ENCODE peak calls at places on chromosomes 16 and 17, in six cellular contexts. W is left ventricle myocardium inferior, C is tibial artery, T is cardiac muscle cell, K is heart right ventricle, B is neural progenitor cell. G is an unnamed sample.

GRCh38 chr16:70156207-70156978 is 17.2 kb upstream of the CLEC18C start:
- DNase-seq in W (no peak), T (no peak), K (no peak), C (no peak), B (no peak), G (no peak)

GRCh38 chr16:57152096-57153093 is 33.4 kb downstream of the PSME3IP1 start:
- DNase-seq in W (no peak), T (no peak), K (no peak), B (no peak), C (no peak), G (no peak)

GRCh38 chr16:87970206-87970605 is 19.0 kb downstream of the BANP start:
- DNase-seq in W (no peak), K (no peak), C (no peak), T (peak), B (no peak), G (no peak)

GRCh38 chr17:77322284-77322533 is 181.4 kb downstream of the SEC14L1 start:
- DNase-seq in B (no peak), W (no peak), T (peak), C (no peak), K (no peak), G (no peak)

GRCh38 chr16:11063432-11064201 is 119.3 kb downstream of the CLEC16A start:
- DNase-seq in C (peak), B (no peak), W (no peak), K (no peak), T (no peak), G (no peak)

GRCh38 chr17:50458290-50458689 is 10.4 kb downstream of the CHAD start:
- DNase-seq in K (no peak), W (no peak), C (no peak), B (no peak), T (no peak), G (no peak)

GRCh38 chr17:17151962-17152361 is 54.2 kb downstream of the PLD6 start:
- DNase-seq in B (no peak), K (peak), C (peak), T (peak), W (peak), G (peak)

GRCh38 chr17:58305626-58306025 is 23.0 kb downstream of the TSPOAP1 start:
- DNase-seq in K (no peak), C (no peak), B (no peak), T (no peak), W (no peak), G (no peak)

GRCh38 chr16:9016824-9017223 is 53.1 kb upstream of the USP7 start:
- DNase-seq in T (no peak), K (no peak), B (no peak), C (no peak), W (no peak), G (no peak)

GRCh38 chr16:48978501-48978900 is 303.1 kb downstream of the CBLN1 start:
- DNase-seq in C (no peak), W (no peak), K (no peak), B (no peak), T (no peak), G (no peak)

GRCh38 chr16:65838001-65838400 is 528.5 kb upstream of the CDH5 start:
- DNase-seq in C (no peak), B (no peak), K (no peak), W (no peak), T (no peak), G (no peak)

GRCh38 chr17:7355053-7355452 is at the start of gene TMEM95:
- DNase-seq in T (no peak), W (peak), K (peak), B (no peak), C (no peak), G (no peak)

GRCh38 chr17:68452724-68453290 is 4.5 kb downstream of the WIPI1 start:
- DNase-seq in B (no peak), W (no peak), K (no peak), T (no peak), C (no peak), G (no peak)

GRCh38 chr17:51035436-51035835 is 85.2 kb downstream of the SPAG9 start:
- DNase-seq in T (peak), K (no peak), W (no peak), B (peak), C (no peak), G (no peak)

GRCh38 chr16:86816930-86817625 is 238.7 kb downstream of the FOXL1 start:
- DNase-seq in W (no peak), B (no peak), K (no peak), T (no peak), C (no peak), G (no peak)

GRCh38 chr17:31318298-31319190 is 2.9 kb downstream of the EVI2A start:
- DNase-seq in T (peak), W (peak), B (peak), K (peak), C (peak), G (peak)

GRCh38 chr16:29789775-29790182 is 772 bp upstream of the KIF22 start:
- DNase-seq in B (no peak), T (no peak), C (no peak), W (no peak), K (no peak), G (no peak)

GRCh38 chr17:2709173-2709661 is 2.3 kb downstream of the CLUH start:
- DNase-seq in K (no peak), C (peak), B (no peak), T (no peak), W (no peak), G (peak)

GRCh38 chr16:71626858-71627213 is 852 bp downstream of the MARVELD3 start:
- DNase-seq in W (no peak), K (no peak), T (no peak), C (peak), B (peak), G (no peak)

GRCh38 chr16:88356727-88357199 is 26.0 kb upstream of the ZNF469 start:
- DNase-seq in T (no peak), K (no peak), B (no peak), W (peak), C (no peak), G (peak)

GRCh38 chr17:40315678-40316570 is 6.9 kb downstream of the RARA start:
- DNase-seq in W (peak), T (no peak), C (peak), B (no peak), K (no peak), G (no peak)

GRCh38 chr17:66431910-66432309 is 129.5 kb downstream of the PRKCA start:
- DNase-seq in B (no peak), C (no peak), K (no peak), W (no peak), T (peak), G (no peak)

GRCh38 chr17:41581366-41582060 is 5.2 kb downstream of the KRT14 start:
- DNase-seq in T (no peak), K (no peak), W (no peak), B (no peak), C (no peak), G (no peak)

GRCh38 chr17:7060165-7060890 is 16.4 kb upstream of the SLC16A11 start:
- DNase-seq in W (no peak), T (peak), C (no peak), K (no peak), B (no peak), G (no peak)

GRCh38 chr17:30240177-30240576 is 4.7 kb upstream of the SLC6A4 start:
- DNase-seq in B (no peak), W (no peak), K (no peak), C (no peak), T (no peak), G (no peak)

GRCh38 chr16:11075163-11075562 is 130.8 kb downstream of the CLEC16A start:
- DNase-seq in B (no peak), W (no peak), C (no peak), K (no peak), T (no peak), G (no peak)

GRCh38 chr16:87407511-87408112 is 15.5 kb downstream of the MAP1LC3B start:
- DNase-seq in W (peak), T (no peak), K (no peak), B (no peak), C (peak), G (peak)

GRCh38 chr17:269616-270514 is 82.7 kb downstream of the RPH3AL start:
- DNase-seq in K (no peak), W (no peak), T (no peak), C (peak), B (no peak), G (no peak)

GRCh38 chr17:65099941-65100315 is 37.2 kb upstream of the RGS9 start:
- DNase-seq in B (no peak), K (no peak), W (peak), T (peak), C (no peak), G (peak)

GRCh38 chr16:18953535-18953934 is 27.3 kb upstream of the SMG1 start:
- DNase-seq in T (no peak), K (no peak), C (no peak), B (no peak), W (no peak), G (no peak)

GRCh38 chr16:1825864-1826690 is 548 bp downstream of the HAGH start:
- DNase-seq in K (peak), B (peak), C (peak), T (peak), W (peak), G (no peak)

GRCh38 chr16:17106243-17106791 is 364.4 kb downstream of the XYLT1 start:
- DNase-seq in W (no peak), T (no peak), B (peak), C (no peak), K (no peak), G (no peak)

GRCh38 chr16:52515068-52515671 is 31.8 kb downstream of the TOX3 start:
- DNase-seq in W (no peak), K (no peak), C (no peak), T (no peak), B (peak), G (no peak)

GRCh38 chr16:86037999-86038922 is 139.3 kb downstream of the IRF8 start:
- DNase-seq in K (no peak), T (no peak), W (no peak), C (peak), B (no peak), G (no peak)

GRCh38 chr17:38617967-38618760 is 12.4 kb upstream of the SRCIN1 start:
- DNase-seq in W (no peak), C (peak), B (no peak), T (no peak), K (no peak), G (no peak)

GRCh38 chr16:2206780-2207433 is 1.7 kb downstream of the MLST8 start:
- DNase-seq in T (peak), W (no peak), K (no peak), C (no peak), B (no peak), G (no peak)

GRCh38 chr17:73657473-73658116 is 13.3 kb upstream of the SDK2 start:
- DNase-seq in T (peak), K (peak), B (peak), C (no peak), W (peak), G (no peak)

GRCh38 chr17:75271955-75272847 is 1.2 kb upstream of the MIF4GD start:
- DNase-seq in W (peak), C (no peak), K (no peak), T (peak), B (no peak), G (peak)

GRCh38 chr17:34499576-34499975 is 79.8 kb upstream of the TMEM132E start:
- DNase-seq in W (no peak), T (peak), B (peak), K (no peak), C (no peak), G (no peak)

GRCh38 chr17:49290690-49291326 is 60.2 kb upstream of the PHOSPHO1 start:
- DNase-seq in W (no peak), C (no peak), T (peak), B (peak), K (peak), G (no peak)

GRCh38 chr16:79047337-79047736 is 553.2 kb downstream of the MAF start:
- DNase-seq in T (no peak), C (no peak), K (no peak), W (no peak), B (no peak), G (no peak)
- TF ChIP-seq CTCF in T (no peak), C (no peak), K (peak), W (peak), B (peak), G (peak)

DNA sequence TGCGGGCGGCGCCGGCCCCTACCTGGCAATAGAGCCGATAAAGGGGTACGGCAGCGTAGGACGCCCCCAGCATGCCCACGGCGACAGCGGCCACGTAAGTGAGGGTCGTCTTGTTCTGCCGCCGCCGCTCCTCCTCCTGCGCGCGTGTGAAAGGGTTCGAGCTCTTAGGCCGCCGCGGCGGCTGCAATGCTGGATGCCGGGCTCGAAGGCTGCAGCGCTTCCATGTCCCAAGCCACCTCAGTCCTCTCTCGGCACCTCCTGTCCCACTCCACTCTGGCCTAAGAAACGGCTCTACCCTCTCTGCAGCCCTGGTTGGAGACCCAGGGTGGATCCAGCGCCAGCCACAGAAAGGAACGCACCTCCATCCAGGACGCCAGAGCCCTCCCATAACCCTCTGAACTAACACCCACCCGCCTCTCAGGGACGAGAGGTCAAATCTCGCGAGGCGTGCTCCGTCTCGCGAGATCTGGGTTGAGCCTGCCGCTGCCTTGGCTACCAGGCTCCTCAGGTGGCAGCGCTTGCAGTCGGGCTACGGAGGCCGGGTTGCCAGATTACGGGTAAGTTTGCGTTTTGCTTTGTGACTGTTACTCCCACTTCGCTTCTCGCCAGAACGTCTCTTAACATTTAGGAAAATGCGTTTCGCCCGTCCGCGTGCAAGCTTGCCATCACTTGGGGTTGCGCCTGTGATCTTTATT is at the start of the genes COX11 and STXBP4:
- DNase-seq in T (peak), W (peak), C (peak), K (peak), B (peak), G (peak)
- TF ChIP-seq CTCF in T (no peak), W (peak), C (no peak), K (peak), B (peak), G (peak)

GRCh38 chr16:4922721-4923342 is 14.1 kb downstream of the PPL start:
- DNase-seq in C (no peak), W (no peak), K (no peak), B (no peak), T (no peak), G (no peak)
- TF ChIP-seq CTCF in C (no peak), W (no peak), K (no peak), B (no peak), T (no peak), G (no peak)

GRCh38 chr16:54285414-54286066 is 1.0 kb downstream of the IRX3 start:
- DNase-seq in T (peak), B (peak), W (peak), C (peak), K (peak), G (peak)
- TF ChIP-seq CTCF in T (no peak), B (peak), W (peak), C (no peak), K (peak), G (no peak)

DNA sequence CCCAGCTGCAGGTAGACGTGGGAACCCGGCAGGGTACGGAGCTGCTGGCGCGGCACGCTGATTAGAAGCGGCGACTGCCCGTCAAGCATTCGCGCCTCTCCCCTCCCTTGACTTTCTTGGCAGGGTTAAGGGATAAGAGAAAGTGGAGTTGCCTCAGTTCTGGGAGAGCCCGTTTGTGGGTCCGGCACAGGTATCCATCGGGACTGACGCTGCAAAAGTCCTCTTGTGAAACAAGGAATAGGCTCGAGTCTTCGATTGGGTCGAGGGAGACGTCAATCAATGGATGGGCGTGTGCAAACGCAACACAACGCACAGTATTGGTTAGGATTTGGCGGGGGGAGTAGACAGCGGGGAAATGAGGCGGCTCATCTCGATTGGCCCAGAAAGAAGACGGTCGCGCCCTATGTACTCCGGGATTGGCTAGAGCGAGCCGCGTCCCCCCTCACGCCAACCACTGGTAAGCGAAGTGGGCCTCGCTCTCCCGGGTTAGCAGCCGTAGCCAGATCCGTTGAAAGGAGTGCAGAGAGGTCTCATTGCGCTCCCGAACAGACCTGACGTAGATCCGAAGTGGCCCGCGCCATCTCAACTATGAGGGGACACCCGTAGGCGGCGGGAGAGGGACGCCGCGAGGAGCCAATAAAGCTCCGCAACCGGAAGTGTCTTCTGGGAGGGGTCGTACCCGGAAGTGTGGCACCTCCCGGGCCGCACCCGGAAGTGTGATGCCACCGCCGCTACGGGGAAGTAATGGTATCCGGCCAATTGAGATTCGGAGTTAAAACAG is at the start of gene MON1B:
- DNase-seq in C (peak), B (peak), K (peak), W (peak), T (peak), G (peak)
- TF ChIP-seq CTCF in C (no peak), B (no peak), K (no peak), W (peak), T (no peak), G (peak)

DNA sequence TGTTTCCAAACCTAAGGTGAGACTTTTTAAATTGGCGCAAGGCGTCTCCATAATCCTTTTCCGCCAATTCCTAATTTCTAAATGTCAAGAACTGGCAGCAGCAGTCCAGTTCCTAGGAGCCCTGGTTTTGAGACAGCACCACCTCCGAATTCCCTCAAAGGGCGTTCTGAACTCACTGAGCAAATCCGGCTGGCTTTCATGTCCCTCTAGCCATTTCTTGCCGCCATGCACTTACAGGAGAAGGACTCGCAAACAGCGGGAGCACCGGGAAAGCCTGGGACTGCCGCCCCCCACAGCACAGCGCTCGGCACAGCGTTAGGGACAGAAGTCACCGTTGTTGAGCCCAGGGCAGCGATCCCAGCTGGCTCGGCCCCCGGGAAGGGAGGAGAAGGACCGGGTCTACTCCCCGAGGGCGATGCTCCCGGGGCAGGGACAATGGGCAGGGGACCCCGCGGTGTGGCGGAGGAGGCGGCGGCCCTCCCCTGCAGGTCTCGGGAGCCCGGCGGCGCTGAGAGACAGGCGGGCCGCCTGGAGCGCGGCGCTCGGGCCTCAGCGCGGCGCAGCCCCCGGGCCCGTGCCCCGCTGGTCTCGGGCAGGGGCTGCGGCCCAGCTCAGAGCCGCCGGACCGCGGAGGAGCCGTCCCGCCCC is 545 bp downstream of the ARHGAP17 start:
- DNase-seq in W (peak), B (peak), T (peak), K (peak), C (peak), G (peak)
- TF ChIP-seq CTCF in W (no peak), B (no peak), T (no peak), K (no peak), C (no peak), G (no peak)